ENCODE peak calls at places on chromosomes 7 and 10, in six cellular contexts. A is upper lobe of left lung, R is AG09309, O is cardiac muscle cell, B is cardiac fibroblast, Y is heart left ventricle. G is an unnamed sample.

GRCh38 chr7:91266067-91266930 is 2.1 kb downstream of the FZD1 start:
- DNase-seq in R (no peak), O (peak; percentile 47), Y (peak; percentile 66), A (peak; percentile 84), B (peak; percentile 38), G (no peak)

GRCh38 chr10:112295853-112296830 is 12.9 kb downstream of the TECTB start:
- DNase-seq in R (peak; percentile 55), A (no peak), O (peak; percentile 3), B (peak; percentile 7), Y (no peak), G (no peak)

GRCh38 chr10:84659497-84660276 is 331.3 kb downstream of the CCSER2 start:
- DNase-seq in A (no peak), O (no peak), B (no peak), Y (no peak), R (no peak), G (no peak)

GRCh38 chr10:124015991-124016390 is 77.4 kb downstream of the CHST15 start:
- DNase-seq in A (no peak), O (no peak), B (no peak), R (no peak), Y (peak; percentile 26), G (no peak)

GRCh38 chr7:31775511-31775910 is 88.5 kb downstream of the PPP1R17 start:
- DNase-seq in Y (no peak), A (no peak), O (no peak), R (no peak), B (no peak), G (no peak)

GRCh38 chr10:4127518-4128315 is 342.7 kb upstream of the KLF6 start:
- DNase-seq in Y (no peak), A (no peak), R (no peak), B (no peak), O (no peak), G (no peak)

GRCh38 chr10:3784510-3785250 is at the start of gene KLF6:
- DNase-seq in R (no peak), A (peak; percentile 94), Y (peak; percentile 82), O (peak; percentile 67), B (peak; percentile 64), G (no peak)

GRCh38 chr10:78757542-78757941 is 311.2 kb upstream of the ZMIZ1 start:
- DNase-seq in R (peak; percentile 56), B (peak; percentile 60), Y (no peak), A (no peak), O (peak; percentile 74), G (no peak)

GRCh38 chr7:81161459-81162075 is 242.7 kb upstream of the SEMA3C start:
- DNase-seq in O (peak; percentile 86), Y (no peak), B (peak; percentile 79), A (no peak), R (peak; percentile 93), G (peak; percentile 83)

GRCh38 chr7:151390594-151391357 is 19.1 kb downstream of the WDR86 start:
- DNase-seq in R (no peak), O (no peak), Y (no peak), A (no peak), B (no peak), G (no peak)

GRCh38 chr10:7986851-7987250 is 67.6 kb upstream of the GATA3 start:
- DNase-seq in B (peak; percentile 6), O (peak; percentile 24), A (no peak), Y (no peak), R (no peak), G (no peak)

GRCh38 chr10:21648040-21648439 is 114.0 kb downstream of the MLLT10 start:
- DNase-seq in R (no peak), A (no peak), Y (no peak), B (no peak), O (no peak), G (no peak)

GRCh38 chr10:85967594-85967993 is 399.0 kb downstream of the GRID1 start:
- DNase-seq in O (no peak), B (no peak), A (no peak), R (no peak), Y (no peak), G (no peak)

GRCh38 chr7:42605381-42605780 is 306.5 kb downstream of the C7orf25 start:
- DNase-seq in R (no peak), O (peak; percentile 39), B (no peak), Y (no peak), A (no peak), G (no peak)

GRCh38 chr10:14126697-14127440 is 203.9 kb downstream of the FRMD4A start:
- DNase-seq in B (peak; percentile 6), R (no peak), A (no peak), Y (no peak), O (no peak), G (no peak)

GRCh38 chr10:76080991-76081390 is 649.6 kb downstream of the LRMDA start:
- DNase-seq in B (no peak), A (no peak), Y (no peak), R (no peak), O (peak; percentile 17), G (no peak)

GRCh38 chr7:157676456-157677255 is 339.9 kb downstream of the DNAJB6 start:
- DNase-seq in O (no peak), Y (no peak), R (no peak), A (no peak), B (no peak), G (no peak)

GRCh38 chr7:116628971-116629586 is 42.9 kb upstream of the MET start:
- DNase-seq in R (no peak), O (no peak), A (no peak), B (peak; percentile 34), Y (no peak), G (peak; percentile 79)

GRCh38 chr7:33981686-33982424 is 76.5 kb downstream of the BMPER start:
- DNase-seq in O (peak; percentile 29), Y (no peak), B (no peak), A (no peak), R (peak; percentile 71), G (no peak)

GRCh38 chr7:13286916-13287315 is 599.5 kb downstream of the ARL4A start:
- DNase-seq in R (no peak), Y (no peak), O (no peak), B (no peak), A (no peak), G (no peak)
- H3K4me3 ChIP-seq in R (no peak overlapping the region), Y (no peak overlapping the region), O (no peak overlapping the region), B (no peak overlapping the region), A (no peak overlapping the region), G (no peak overlapping the region)

GRCh38 chr10:118046491-118047362 is at the start of gene RAB11FIP2:
- DNase-seq in R (peak; percentile 52), A (peak; percentile 99), O (peak; percentile 96), Y (peak; percentile 98), B (peak; percentile 95), G (no peak)
- TF ChIP-seq CTCF in R (no peak), A (peak; percentile 30), O (peak; percentile 32), Y (peak; percentile 43), B (no peak), G (peak; percentile 20)

GRCh38 chr10:43323245-43323644 is 48.2 kb upstream of the FXYD4 start:
- DNase-seq in Y (no peak), O (no peak), A (no peak), R (no peak), B (no peak), G (no peak)
- H3K4me3 ChIP-seq in Y (peak overlapping the region; percentile 35), O (peak overlapping the region; percentile 17), A (peak overlapping the region; percentile 42), R (no peak overlapping the region), B (peak overlapping the region; percentile 10), G (peak overlapping the region; percentile 30)

DNA sequence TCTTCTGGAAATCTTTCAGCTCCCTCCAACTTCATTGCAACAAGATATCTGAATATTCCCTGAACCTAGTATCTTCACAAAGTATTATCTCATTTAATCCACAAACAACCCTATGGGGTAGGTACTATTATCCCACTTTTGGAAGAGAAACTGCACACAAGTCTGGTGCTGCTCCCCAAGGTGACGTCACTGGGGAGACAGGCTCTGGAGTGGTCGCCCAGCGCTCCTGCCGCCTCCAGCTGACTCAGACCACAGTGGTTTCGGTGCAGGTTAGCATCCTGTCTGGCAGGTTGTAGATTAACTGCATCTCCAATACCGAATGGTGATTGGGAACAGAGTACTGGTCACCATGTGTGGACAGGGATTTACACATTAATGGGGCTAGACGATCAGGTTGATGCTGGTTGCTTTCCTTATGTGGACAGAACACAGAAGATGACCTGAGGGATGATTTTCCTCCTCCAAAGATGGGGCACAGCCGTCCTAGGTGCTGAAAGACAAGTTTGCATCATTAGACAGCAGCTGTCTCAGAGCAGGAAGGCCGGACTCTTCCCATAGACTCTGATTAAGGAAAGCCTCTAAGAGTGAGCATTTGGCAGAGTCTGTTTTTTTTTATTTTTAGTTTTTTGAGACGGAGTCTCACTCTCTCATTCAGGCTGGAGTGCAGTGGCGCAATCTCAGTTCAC is 128.6 kb downstream of the TRRAP start:
- DNase-seq in B (no peak), R (no peak), Y (no peak), A (no peak), O (no peak), G (no peak)
- TF ChIP-seq CTCF in B (no peak), R (no peak), Y (no peak), A (no peak), O (no peak), G (no peak)

DNA sequence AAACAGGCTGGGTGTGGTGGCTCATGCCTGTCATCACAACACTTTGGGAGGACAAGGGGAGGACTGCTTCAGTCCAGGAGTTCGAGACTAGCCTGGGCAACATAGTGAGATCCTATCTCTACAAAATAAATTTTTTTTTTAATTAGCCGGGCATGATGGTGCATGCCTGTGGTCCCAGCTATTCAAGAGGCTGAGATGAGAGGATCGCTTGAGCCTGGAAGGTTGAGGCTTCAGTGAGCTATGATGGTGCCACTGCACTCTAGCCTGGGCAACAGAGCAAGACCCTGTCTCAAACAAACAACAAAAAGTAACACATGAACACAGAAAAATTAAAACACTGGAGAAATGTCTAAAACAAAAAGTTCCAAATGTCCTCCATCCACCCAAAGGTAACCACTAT is 22.9 kb downstream of the PIK3AP1 start:
- DNase-seq in R (no peak), B (no peak), O (no peak), Y (no peak), A (no peak), G (no peak)
- H3K4me3 ChIP-seq in R (no peak overlapping the region), B (no peak overlapping the region), O (no peak overlapping the region), Y (no peak overlapping the region), A (no peak overlapping the region), G (no peak overlapping the region)

DNA sequence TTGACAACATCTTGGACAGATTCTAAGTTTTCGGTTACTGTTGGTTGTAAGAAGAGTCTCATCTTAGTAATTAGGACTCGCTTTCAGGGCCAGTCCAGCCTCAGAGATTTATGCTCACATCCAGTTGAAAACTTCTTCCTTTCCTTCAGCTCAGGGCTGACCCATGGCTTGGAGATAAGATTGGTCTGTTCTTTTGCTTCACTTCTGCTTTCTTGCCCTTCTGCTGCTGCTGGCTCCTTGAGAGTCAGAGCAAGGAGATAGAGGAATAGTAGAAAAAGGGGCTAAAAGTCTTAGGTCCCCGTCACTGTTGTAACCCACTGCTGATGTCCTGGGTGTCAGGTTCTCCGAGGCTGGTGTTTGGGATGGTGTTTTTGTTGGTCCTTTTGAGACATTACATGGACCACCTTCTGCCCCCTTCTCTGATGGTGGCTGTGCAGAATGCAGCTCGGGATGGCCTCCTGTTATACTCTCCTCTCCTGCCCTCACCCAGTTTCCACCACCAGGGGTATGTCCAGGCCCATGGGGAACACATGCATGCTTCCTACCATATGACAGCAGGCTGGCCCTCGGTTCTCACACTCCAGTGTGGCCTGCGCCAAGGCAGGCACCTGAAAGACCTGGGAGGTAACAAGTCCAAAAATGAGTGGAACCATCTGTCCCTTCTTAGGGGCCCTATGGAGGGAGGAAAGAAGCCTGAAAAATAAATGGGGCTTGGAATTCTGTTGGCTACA is 67.8 kb upstream of the PCBD1 start:
- DNase-seq in B (no peak), Y (no peak), A (no peak), R (no peak), O (no peak), G (no peak)
- TF ChIP-seq CTCF in B (no peak), Y (peak; percentile 3), A (no peak), R (no peak), O (no peak), G (no peak)